ENCODE peak calls at places on chromosomes 12 and 14, in six cellular contexts. W is MM.1S, F is SK-N-SH, L is HCT116, G is neural progenitor cell, C is PC-3. P is an unnamed sample.
A peak's percentile ranks its signal among the peaks of the same experiment; 100 is the strongest.

GRCh38 chr12:101995684-101996083 is 66.1 kb downstream of the WASHC3 start:
- DNase-seq in W (no peak), F (no peak), L (no peak), G (no peak), C (no peak), P (no peak)

GRCh38 chr12:31951008-31951407 is 8.2 kb upstream of the RESF1 start:
- DNase-seq in W (no peak), F (no peak), L (no peak), G (no peak), C (no peak), P (no peak)

GRCh38 chr12:110917467-110917866 is 2.9 kb downstream of the MYL2 start:
- DNase-seq in W (no peak), F (no peak), L (peak; percentile 71), G (no peak), C (peak; percentile 98), P (peak; percentile 53)

GRCh38 chr14:60092516-60092915 is 793 bp downstream of the PCNX4 start:
- DNase-seq in W (peak; percentile 9), F (peak; percentile 38), L (no peak), G (peak; percentile 32), C (peak; percentile 65), P (peak; percentile 77)

GRCh38 chr14:35287481-35288013 is 4.6 kb upstream of the PSMA6 start:
- DNase-seq in W (no peak), F (no peak), L (no peak), G (no peak), C (no peak), P (no peak)

GRCh38 chr12:116336542-116337065 is 59.1 kb upstream of the MED13L start:
- DNase-seq in W (no peak), F (no peak), L (no peak), G (no peak), C (no peak), P (peak; percentile 72)

GRCh38 chr12:6335451-6336078 is 6.3 kb downstream of the TNFRSF1A start:
- DNase-seq in W (peak; percentile 91), F (peak; percentile 74), L (no peak), G (peak; percentile 58), C (peak; percentile 75), P (peak; percentile 96)

GRCh38 chr12:93803408-93803807 is 126.2 kb downstream of the CRADD start:
- DNase-seq in W (peak; percentile 37), F (no peak), L (no peak), G (peak; percentile 10), C (no peak), P (peak; percentile 85)

GRCh38 chr12:102956738-102957338 is 636 bp upstream of the ASCL1 start:
- DNase-seq in W (no peak), F (no peak), L (no peak), G (no peak), C (no peak), P (no peak)

GRCh38 chr12:52239767-52240166 is 6.7 kb downstream of the KRT7 start:
- DNase-seq in W (no peak), F (no peak), L (no peak), G (no peak), C (peak; percentile 2), P (no peak)

GRCh38 chr12:56836800-56837663 is 73.9 kb downstream of the HSD17B6 start:
- DNase-seq in W (no peak), F (no peak), L (no peak), G (no peak), C (peak; percentile 74), P (peak; percentile 92)

GRCh38 chr14:102517412-102518062 is 8.0 kb upstream of the ANKRD9 start:
- DNase-seq in W (no peak), F (no peak), L (no peak), G (peak; percentile 64), C (no peak), P (peak; percentile 30)

GRCh38 chr12:49388682-49389081 is 21.4 kb downstream of the SPATS2 start:
- DNase-seq in W (no peak), F (no peak), L (no peak), G (no peak), C (no peak), P (no peak)

GRCh38 chr12:109497675-109498074 is 20.2 kb downstream of the UBE3B start:
- DNase-seq in W (no peak), F (no peak), L (no peak), G (no peak), C (no peak), P (no peak)

GRCh38 chr12:78198896-78199295 is 368.2 kb downstream of the NAV3 start:
- DNase-seq in W (no peak), F (no peak), L (no peak), G (no peak), C (no peak), P (no peak)

GRCh38 chr12:89991807-89992206 is 283.2 kb upstream of the ATP2B1 start:
- DNase-seq in W (no peak), F (no peak), L (no peak), G (no peak), C (no peak), P (no peak)

GRCh38 chr12:54169036-54169435 is 19.7 kb downstream of the SMUG1 start:
- DNase-seq in W (no peak), F (no peak), L (no peak), G (no peak), C (no peak), P (no peak)

GRCh38 chr14:65847065-65847847 is 434.7 kb downstream of the FUT8 start:
- DNase-seq in W (peak; percentile 28), F (no peak), L (no peak), G (no peak), C (no peak), P (no peak)

GRCh38 chr14:106209745-106210144 is 683.4 kb downstream of the TMEM121 start:
- DNase-seq in W (no peak), F (no peak), L (no peak), G (no peak), C (no peak), P (no peak)

GRCh38 chr12:40907115-40907521 is 214.9 kb downstream of the CNTN1 start:
- DNase-seq in W (no peak), F (no peak), L (peak; percentile 85), G (no peak), C (peak; percentile 76), P (peak; percentile 8)

GRCh38 chr12:33455096-33455495 is 15.5 kb upstream of the SYT10 start:
- DNase-seq in W (no peak), F (no peak), L (no peak), G (no peak), C (no peak), P (no peak)

GRCh38 chr12:126676426-126676825 is 1590.5 kb upstream of the TMEM132C start:
- DNase-seq in W (no peak), F (no peak), L (no peak), G (no peak), C (peak; percentile 23), P (no peak)

GRCh38 chr12:32535260-32535999 is 136.1 kb downstream of the FGD4 start:
- DNase-seq in W (peak; percentile 79), F (peak; percentile 81), L (no peak), G (peak; percentile 42), C (peak; percentile 48), P (peak; percentile 76)

GRCh38 chr12:6553051-6553868 is 2.6 kb downstream of the IFFO1 start:
- DNase-seq in W (no peak), F (no peak), L (no peak), G (no peak), C (no peak), P (peak; percentile 97)

GRCh38 chr12:71888521-71888920 is 49.0 kb downstream of the TBC1D15 start:
- DNase-seq in W (no peak), F (no peak), L (no peak), G (no peak), C (no peak), P (no peak)

GRCh38 chr14:23643533-23644194 is 7.5 kb downstream of the DHRS2 start:
- DNase-seq in W (no peak), F (no peak), L (no peak), G (no peak), C (no peak), P (no peak)

GRCh38 chr12:48671231-48671856 is 10.7 kb downstream of the KANSL2 start:
- DNase-seq in W (no peak), F (no peak), L (no peak), G (no peak), C (peak; percentile 31), P (peak; percentile 71)

GRCh38 chr12:80892597-80893445 is 44.9 kb downstream of the LIN7A start:
- DNase-seq in W (no peak), F (no peak), L (no peak), G (no peak), C (no peak), P (peak; percentile 58)

GRCh38 chr14:79585845-79586244 is 625.5 kb downstream of the DIO2 start:
- DNase-seq in W (no peak), F (no peak), L (no peak), G (no peak), C (peak; percentile 8), P (no peak)

GRCh38 chr14:79587875-79588274 is 623.4 kb downstream of the DIO2 start:
- DNase-seq in W (no peak), F (no peak), L (no peak), G (no peak), C (no peak), P (no peak)

GRCh38 chr14:79587194-79587593 is 624.1 kb downstream of the DIO2 start:
- DNase-seq in W (no peak), F (no peak), L (no peak), G (no peak), C (no peak), P (no peak)

GRCh38 chr14:79584679-79585078 is 626.6 kb downstream of the DIO2 start:
- DNase-seq in W (no peak), F (no peak), L (no peak), G (no peak), C (peak; percentile 71), P (peak; percentile 74)

DNA sequence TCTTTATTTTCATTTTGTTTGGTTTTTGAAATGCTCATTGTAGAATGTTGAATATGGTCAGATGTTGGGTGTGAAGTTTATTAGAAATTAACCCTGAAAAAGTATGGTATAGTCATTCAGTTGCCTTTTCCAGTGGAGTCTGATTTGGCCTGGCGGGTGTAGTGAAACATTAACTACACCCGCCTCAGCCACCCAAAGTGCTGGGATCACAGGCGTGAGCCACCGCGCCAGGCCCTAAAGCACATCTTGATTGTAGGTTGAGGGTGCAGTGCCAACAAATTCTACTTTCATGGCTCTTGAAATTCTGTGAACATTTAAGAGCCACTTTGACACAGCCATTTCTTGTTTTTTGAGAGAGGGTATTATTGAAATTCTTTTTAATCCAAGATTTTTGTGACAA is 624.9 kb downstream of the DIO2 start:
- DNase-seq in W (no peak), F (no peak), L (no peak), G (no peak), C (no peak), P (no peak)
- H3K9ac ChIP-seq in W (no peak overlapping the region), F (no peak overlapping the region), L (no peak overlapping the region), G (no peak overlapping the region), C (no peak overlapping the region), P (no peak overlapping the region)

DNA sequence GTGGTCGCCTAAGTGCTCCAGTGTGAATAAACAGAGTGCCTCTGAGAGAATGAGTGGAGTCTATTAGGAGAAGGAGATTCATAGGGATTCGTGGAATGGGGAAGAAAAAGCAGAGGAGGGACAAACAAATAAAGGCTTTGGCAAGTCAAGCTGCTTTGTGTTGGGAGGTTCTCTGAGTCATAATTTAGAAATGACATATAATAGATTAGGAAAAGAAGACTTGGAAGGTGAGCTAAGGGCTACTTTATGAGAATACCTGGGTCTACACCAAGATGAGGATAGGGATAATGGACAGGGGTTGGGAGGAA is 6.4 kb upstream of the NTN4 start:
- DNase-seq in W (no peak), F (no peak), L (no peak), G (no peak), C (peak; percentile 83), P (peak; percentile 44)
- TF ChIP-seq EZH2phosphoT487 in W (no peak), F (no peak), L (no peak), G (no peak), C (no peak), P (no peak)

GRCh38 chr14:105126126-105126969 is 42.2 kb downstream of the JAG2 start:
- DNase-seq in W (no peak), F (no peak), L (no peak), G (no peak), C (no peak), P (no peak)
- H3K9ac ChIP-seq in W (no peak overlapping the region), F (no peak overlapping the region), L (no peak overlapping the region), G (no peak overlapping the region), C (no peak overlapping the region), P (no peak overlapping the region)

GRCh38 chr12:2384533-2385328 is 331.9 kb downstream of the CACNA1C start:
- DNase-seq in W (no peak), F (no peak), L (no peak), G (no peak), C (no peak), P (peak; percentile 86)
- TF ChIP-seq EZH2phosphoT487 in W (no peak), F (no peak), L (no peak), G (no peak), C (no peak), P (no peak)

P was measured in GM23248.